ENCODE peak calls at places on chromosomes 4 and X, in nine cellular contexts. One of them, this sample, is unnamed.

GRCh38 chr4:17283832-17284231 is 228.1 kb downstream of the QDPR start:
- DNase-seq in fibroblast of pulmonary artery: no peak
- DNase-seq in Peyer's patch: no peak
- DNase-seq in fibroblast of the aortic adventitia: no peak
- DNase-seq in GM12864: no peak
- DNase-seq in hepatocyte: no peak
- DNase-seq in PC-3: no peak
- DNase-seq in fibroblast of mammary gland: no peak
- DNase-seq in WTC11: no peak
- DNase-seq in this sample: no peak

GRCh38 chr4:30979402-30979801 is 259.2 kb downstream of the PCDH7 start:
- DNase-seq in Peyer's patch: no peak
- DNase-seq in hepatocyte: no peak
- DNase-seq in PC-3: no peak
- DNase-seq in GM12864: no peak
- DNase-seq in fibroblast of pulmonary artery: no peak
- DNase-seq in fibroblast of mammary gland: no peak
- DNase-seq in WTC11: no peak
- DNase-seq in fibroblast of the aortic adventitia: no peak
- DNase-seq in this sample: no peak

GRCh38 chr4:870951-871350 is 45.0 kb upstream of the CPLX1 start:
- DNase-seq in WTC11: no peak
- DNase-seq in hepatocyte: no peak
- DNase-seq in fibroblast of mammary gland: no peak
- DNase-seq in fibroblast of the aortic adventitia: no peak
- DNase-seq in GM12864: no peak
- DNase-seq in PC-3: no peak
- DNase-seq in Peyer's patch: no peak
- DNase-seq in fibroblast of pulmonary artery: no peak
- DNase-seq in this sample: no peak

GRCh38 chrX:1430451-1430850 is 22.3 kb downstream of the ASMTL start:
- DNase-seq in hepatocyte: no peak
- DNase-seq in fibroblast of pulmonary artery: no peak
- DNase-seq in fibroblast of mammary gland: no peak
- DNase-seq in WTC11: no peak
- DNase-seq in Peyer's patch: no peak
- DNase-seq in PC-3: no peak
- DNase-seq in GM12864: no peak
- DNase-seq in fibroblast of the aortic adventitia: no peak
- DNase-seq in this sample: no peak

GRCh38 chr4:139715721-139716391 is 50.2 kb downstream of the MGST2 start:
- DNase-seq in PC-3: no peak
- DNase-seq in WTC11: no peak
- DNase-seq in Peyer's patch: no peak
- DNase-seq in GM12864: no peak
- DNase-seq in fibroblast of pulmonary artery: no peak
- DNase-seq in fibroblast of mammary gland: no peak
- DNase-seq in fibroblast of the aortic adventitia: peak
- DNase-seq in hepatocyte: peak
- DNase-seq in this sample: no peak

GRCh38 chr4:16225139-16225538 is 1.1 kb downstream of the TAPT1 start:
- DNase-seq in PC-3: peak
- DNase-seq in WTC11: no peak
- DNase-seq in fibroblast of the aortic adventitia: peak
- DNase-seq in Peyer's patch: no peak
- DNase-seq in GM12864: no peak
- DNase-seq in fibroblast of mammary gland: peak
- DNase-seq in hepatocyte: no peak
- DNase-seq in fibroblast of pulmonary artery: peak
- DNase-seq in this sample: peak

GRCh38 chr4:81255524-81255923 is 40.5 kb upstream of the PRKG2 start:
- DNase-seq in hepatocyte: peak
- DNase-seq in GM12864: no peak
- DNase-seq in fibroblast of the aortic adventitia: peak
- DNase-seq in fibroblast of pulmonary artery: peak
- DNase-seq in Peyer's patch: no peak
- DNase-seq in PC-3: peak
- DNase-seq in WTC11: no peak
- DNase-seq in fibroblast of mammary gland: peak
- DNase-seq in this sample: no peak

GRCh38 chrX:17521871-17522693 is 147.1 kb downstream of the NHS start:
- DNase-seq in Peyer's patch: no peak
- DNase-seq in hepatocyte: peak
- DNase-seq in WTC11: peak
- DNase-seq in PC-3: peak
- DNase-seq in fibroblast of pulmonary artery: peak
- DNase-seq in GM12864: no peak
- DNase-seq in fibroblast of the aortic adventitia: peak
- DNase-seq in fibroblast of mammary gland: peak
- DNase-seq in this sample: no peak

GRCh38 chr4:10582059-10582686 is 102.4 kb downstream of the CLNK start:
- DNase-seq in hepatocyte: peak
- DNase-seq in GM12864: no peak
- DNase-seq in WTC11: no peak
- DNase-seq in fibroblast of pulmonary artery: peak
- DNase-seq in Peyer's patch: peak
- DNase-seq in fibroblast of mammary gland: peak
- DNase-seq in PC-3: peak
- DNase-seq in fibroblast of the aortic adventitia: peak
- DNase-seq in this sample: peak

GRCh38 chr4:140686799-140687198 is 69.4 kb downstream of the TBC1D9 start:
- DNase-seq in PC-3: no peak
- DNase-seq in fibroblast of mammary gland: peak
- DNase-seq in WTC11: no peak
- DNase-seq in fibroblast of pulmonary artery: no peak
- DNase-seq in GM12864: no peak
- DNase-seq in fibroblast of the aortic adventitia: no peak
- DNase-seq in Peyer's patch: no peak
- DNase-seq in hepatocyte: no peak
- DNase-seq in this sample: no peak

GRCh38 chrX:65871671-65872311 is 168.1 kb downstream of the VSIG4 start:
- DNase-seq in fibroblast of mammary gland: no peak
- DNase-seq in WTC11: peak
- DNase-seq in GM12864: no peak
- DNase-seq in hepatocyte: peak
- DNase-seq in PC-3: peak
- DNase-seq in fibroblast of pulmonary artery: peak
- DNase-seq in Peyer's patch: peak
- DNase-seq in fibroblast of the aortic adventitia: peak
- DNase-seq in this sample: peak

GRCh38 chr4:10160280-10160856 is 43.8 kb upstream of the WDR1 start:
- DNase-seq in Peyer's patch: no peak
- DNase-seq in fibroblast of pulmonary artery: peak
- DNase-seq in fibroblast of mammary gland: peak
- DNase-seq in WTC11: no peak
- DNase-seq in fibroblast of the aortic adventitia: peak
- DNase-seq in PC-3: peak
- DNase-seq in hepatocyte: peak
- DNase-seq in GM12864: no peak
- DNase-seq in this sample: no peak

GRCh38 chrX:9127991-9128390 is 94.1 kb upstream of the FAM9B start:
- DNase-seq in fibroblast of the aortic adventitia: no peak
- DNase-seq in Peyer's patch: no peak
- DNase-seq in hepatocyte: no peak
- DNase-seq in fibroblast of mammary gland: no peak
- DNase-seq in PC-3: no peak
- DNase-seq in WTC11: no peak
- DNase-seq in GM12864: no peak
- DNase-seq in fibroblast of pulmonary artery: no peak
- DNase-seq in this sample: no peak

DNA sequence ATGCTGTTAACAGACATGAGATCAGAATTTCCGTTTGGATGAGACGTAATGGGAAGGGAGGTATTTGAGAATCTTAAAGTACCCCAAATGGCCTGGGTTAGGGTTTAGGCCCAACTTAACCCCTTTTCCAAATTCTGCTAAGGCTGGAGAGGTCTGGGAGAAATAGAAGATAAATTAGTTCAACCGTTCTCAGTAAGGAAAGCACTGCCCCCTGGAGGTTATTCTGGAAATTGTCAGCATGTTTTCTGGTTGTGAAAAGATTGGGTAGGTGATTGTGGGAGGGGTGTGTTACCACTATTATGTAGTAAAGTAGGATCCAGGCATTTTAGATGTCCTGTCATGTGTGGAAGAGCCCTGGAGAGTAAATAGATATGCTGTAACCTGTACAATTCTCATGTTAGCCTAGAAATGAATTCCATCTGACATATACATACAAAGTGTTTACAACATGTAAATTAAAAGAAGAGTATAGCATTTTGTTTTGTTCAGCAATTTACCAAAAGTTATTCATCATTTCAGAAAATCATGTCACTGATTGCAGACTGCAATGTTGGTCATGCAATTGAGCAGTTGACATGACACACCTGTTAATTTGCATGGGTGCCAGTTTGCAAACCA is 26.8 kb upstream of the GRXCR1 start:
- DNase-seq in fibroblast of pulmonary artery: peak
- DNase-seq in fibroblast of the aortic adventitia: peak
- DNase-seq in PC-3: peak
- DNase-seq in hepatocyte: peak
- DNase-seq in GM12864: peak
- DNase-seq in Peyer's patch: peak
- DNase-seq in WTC11: peak
- DNase-seq in fibroblast of mammary gland: peak
- DNase-seq in this sample: peak
- TF ChIP-seq CTCF in fibroblast of pulmonary artery: peak
- TF ChIP-seq CTCF in fibroblast of the aortic adventitia: peak
- TF ChIP-seq CTCF in PC-3: peak
- TF ChIP-seq CTCF in hepatocyte: peak
- TF ChIP-seq CTCF in GM12864: peak
- TF ChIP-seq CTCF in Peyer's patch: peak
- TF ChIP-seq CTCF in WTC11: peak
- TF ChIP-seq CTCF in fibroblast of mammary gland: peak
- TF ChIP-seq CTCF in this sample: peak

GRCh38 chrX:68945603-68946228 is 116.9 kb downstream of the EFNB1 start:
- DNase-seq in fibroblast of the aortic adventitia: peak
- DNase-seq in GM12864: no peak
- DNase-seq in PC-3: peak
- DNase-seq in Peyer's patch: no peak
- DNase-seq in fibroblast of mammary gland: peak
- DNase-seq in fibroblast of pulmonary artery: peak
- DNase-seq in hepatocyte: no peak
- DNase-seq in WTC11: peak
- DNase-seq in this sample: peak
- TF ChIP-seq CTCF in fibroblast of the aortic adventitia: peak
- TF ChIP-seq CTCF in GM12864: peak
- TF ChIP-seq CTCF in PC-3: peak
- TF ChIP-seq CTCF in Peyer's patch: no peak
- TF ChIP-seq CTCF in fibroblast of mammary gland: peak
- TF ChIP-seq CTCF in fibroblast of pulmonary artery: peak
- TF ChIP-seq CTCF in hepatocyte: no peak
- TF ChIP-seq CTCF in WTC11: peak
- TF ChIP-seq CTCF in this sample: peak

GRCh38 chr4:127501103-127501502 is 131.7 kb upstream of the INTU start:
- DNase-seq in GM12864: no peak
- DNase-seq in hepatocyte: no peak
- DNase-seq in fibroblast of the aortic adventitia: peak
- DNase-seq in Peyer's patch: no peak
- DNase-seq in fibroblast of pulmonary artery: peak
- DNase-seq in PC-3: peak
- DNase-seq in WTC11: no peak
- DNase-seq in fibroblast of mammary gland: peak
- DNase-seq in this sample: no peak

GRCh38 chr4:127500242-127500641 is 132.5 kb upstream of the INTU start:
- DNase-seq in GM12864: no peak
- DNase-seq in fibroblast of mammary gland: no peak
- DNase-seq in hepatocyte: no peak
- DNase-seq in fibroblast of pulmonary artery: no peak
- DNase-seq in PC-3: no peak
- DNase-seq in WTC11: no peak
- DNase-seq in fibroblast of the aortic adventitia: no peak
- DNase-seq in Peyer's patch: no peak
- DNase-seq in this sample: no peak

GRCh38 chr4:127503111-127503510 is 129.6 kb upstream of the INTU start:
- DNase-seq in Peyer's patch: no peak
- DNase-seq in PC-3: no peak
- DNase-seq in fibroblast of the aortic adventitia: peak
- DNase-seq in hepatocyte: no peak
- DNase-seq in WTC11: no peak
- DNase-seq in GM12864: no peak
- DNase-seq in fibroblast of mammary gland: peak
- DNase-seq in fibroblast of pulmonary artery: no peak
- DNase-seq in this sample: no peak

GRCh38 chr4:127498366-127498765 is 134.4 kb upstream of the INTU start:
- DNase-seq in WTC11: no peak
- DNase-seq in Peyer's patch: no peak
- DNase-seq in GM12864: no peak
- DNase-seq in PC-3: no peak
- DNase-seq in hepatocyte: no peak
- DNase-seq in fibroblast of mammary gland: peak
- DNase-seq in fibroblast of the aortic adventitia: peak
- DNase-seq in fibroblast of pulmonary artery: no peak
- DNase-seq in this sample: no peak
- TF ChIP-seq CTCF in WTC11: no peak
- TF ChIP-seq CTCF in Peyer's patch: no peak
- TF ChIP-seq CTCF in GM12864: no peak
- TF ChIP-seq CTCF in PC-3: no peak
- TF ChIP-seq CTCF in hepatocyte: no peak
- TF ChIP-seq CTCF in fibroblast of mammary gland: no peak
- TF ChIP-seq CTCF in fibroblast of the aortic adventitia: no peak
- TF ChIP-seq CTCF in fibroblast of pulmonary artery: no peak
- TF ChIP-seq CTCF in this sample: no peak

GRCh38 chr4:108512615-108513505 is 107.5 kb upstream of the RPL34 start:
- DNase-seq in hepatocyte: peak
- DNase-seq in fibroblast of the aortic adventitia: peak
- DNase-seq in Peyer's patch: peak
- DNase-seq in fibroblast of mammary gland: peak
- DNase-seq in fibroblast of pulmonary artery: peak
- DNase-seq in GM12864: no peak
- DNase-seq in PC-3: peak
- DNase-seq in WTC11: peak
- DNase-seq in this sample: no peak
- TF ChIP-seq CTCF in hepatocyte: peak
- TF ChIP-seq CTCF in fibroblast of the aortic adventitia: peak
- TF ChIP-seq CTCF in Peyer's patch: no peak
- TF ChIP-seq CTCF in fibroblast of mammary gland: peak
- TF ChIP-seq CTCF in fibroblast of pulmonary artery: peak
- TF ChIP-seq CTCF in GM12864: no peak
- TF ChIP-seq CTCF in PC-3: peak
- TF ChIP-seq CTCF in WTC11: no peak
- TF ChIP-seq CTCF in this sample: peak

DNA sequence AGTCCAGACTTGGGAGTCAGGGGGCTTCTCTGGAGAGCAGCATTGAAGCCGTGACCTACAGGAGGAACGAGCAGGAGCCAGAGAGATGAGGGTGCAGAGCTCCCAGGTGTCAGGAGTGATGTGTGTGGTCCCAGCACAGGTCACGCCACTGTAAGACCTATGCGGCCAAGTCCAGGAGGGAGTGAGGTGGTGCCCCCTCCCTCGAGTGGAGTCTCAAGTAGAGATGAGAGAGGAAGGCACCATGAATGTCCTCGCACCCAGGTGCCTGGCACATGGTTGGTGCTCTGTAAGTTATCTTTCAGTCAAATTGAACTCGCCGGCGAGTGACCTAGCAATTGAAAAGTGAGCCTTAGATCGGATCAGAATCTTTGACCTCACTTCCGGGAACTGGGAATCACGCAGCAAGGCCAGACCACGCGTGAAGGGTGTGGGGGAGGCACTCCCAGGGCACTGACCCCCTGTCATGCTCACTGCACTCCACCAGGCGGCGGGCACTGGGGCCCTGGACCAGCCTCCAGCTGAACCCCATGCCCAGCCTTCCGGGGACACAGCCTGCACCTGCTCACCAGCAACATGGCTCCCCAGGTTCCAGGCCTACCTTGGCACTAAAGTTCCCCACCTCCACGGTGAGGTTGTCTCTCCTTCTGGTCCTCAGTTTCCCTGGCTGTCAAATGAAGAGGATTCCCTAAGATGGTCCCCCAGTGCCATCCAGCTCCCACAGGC is 127.4 kb downstream of the HMX1 start:
- DNase-seq in fibroblast of pulmonary artery: no peak
- DNase-seq in fibroblast of the aortic adventitia: no peak
- DNase-seq in hepatocyte: no peak
- DNase-seq in GM12864: no peak
- DNase-seq in fibroblast of mammary gland: no peak
- DNase-seq in Peyer's patch: no peak
- DNase-seq in WTC11: peak
- DNase-seq in PC-3: no peak
- DNase-seq in this sample: no peak
- TF ChIP-seq CTCF in fibroblast of pulmonary artery: no peak
- TF ChIP-seq CTCF in fibroblast of the aortic adventitia: no peak
- TF ChIP-seq CTCF in hepatocyte: no peak
- TF ChIP-seq CTCF in GM12864: no peak
- TF ChIP-seq CTCF in fibroblast of mammary gland: no peak
- TF ChIP-seq CTCF in Peyer's patch: no peak
- TF ChIP-seq CTCF in WTC11: no peak
- TF ChIP-seq CTCF in PC-3: no peak
- TF ChIP-seq CTCF in this sample: no peak

This sample was measured in GM13976.